ENCODE peak calls at places on chromosomes 16 and 17, in five cellular contexts. E is sigmoid colon; I is CD8-positive, alpha-beta T cell; W is CD8-positive, alpha-beta memory T cell; Z is cardiac muscle cell. B is an unnamed sample.
A peak's percentile ranks its signal among the peaks of the same experiment; 100 is the strongest.

GRCh38 chr17:6257339-6257738 is 177.6 kb downstream of the AIPL1 start:
- DNase-seq in E (no peak), I (no peak), W (no peak), Z (no peak), B (no peak)

GRCh38 chr16:54921229-54921824 is 9.3 kb upstream of the IRX5 start:
- DNase-seq in E (no peak), I (no peak), W (no peak), Z (no peak), B (no peak)

GRCh38 chr17:61399131-61400057 is at the start of gene TBX2:
- DNase-seq in E (peak; percentile 78), I (no peak), W (no peak), Z (peak; percentile 94), B (no peak)

GRCh38 chr17:76388966-76389888 is 4.8 kb downstream of the SPHK1 start:
- DNase-seq in E (no peak), I (no peak), W (no peak), Z (no peak), B (no peak)

GRCh38 chr17:78279360-78279990 is 48.0 kb downstream of the TMEM235 start:
- DNase-seq in E (no peak), I (no peak), W (no peak), Z (no peak), B (no peak)

GRCh38 chr17:36001109-36001735 is at the start of gene CCL15:
- DNase-seq in E (no peak), I (no peak), W (no peak), Z (no peak), B (no peak)

GRCh38 chr16:78034530-78034929 is 12.2 kb downstream of the CLEC3A start:
- DNase-seq in E (no peak), I (no peak), W (no peak), Z (no peak), B (no peak)

GRCh38 chr17:30113213-30113612 is 3.4 kb upstream of the NSRP1 start:
- DNase-seq in E (no peak), I (no peak), W (no peak), Z (no peak), B (no peak)

GRCh38 chr17:56499799-56500388 is 93.6 kb upstream of the NOG start:
- DNase-seq in E (no peak), I (peak; percentile 11), W (no peak), Z (peak; percentile 56), B (no peak)

GRCh38 chr17:8126306-8127066 is 2.6 kb upstream of the HES7 start:
- DNase-seq in E (no peak), I (peak; percentile 43), W (peak; percentile 46), Z (peak; percentile 81), B (no peak)

GRCh38 chr16:35485915-35486314 is 2026.5 kb downstream of the TP53TG3F start:
- DNase-seq in E (no peak), I (no peak), W (no peak), Z (no peak), B (no peak)

GRCh38 chr17:42886283-42887176 is 14.1 kb upstream of the G6PC1 start:
- DNase-seq in E (no peak), I (no peak), W (no peak), Z (no peak), B (no peak)

GRCh38 chr17:40090234-40091111 is 9.9 kb downstream of the NR1D1 start:
- DNase-seq in E (peak; percentile 91), I (no peak), W (no peak), Z (no peak), B (no peak)

GRCh38 chr16:85222151-85222863 is 110.0 kb upstream of the CIBAR2 start:
- DNase-seq in E (no peak), I (no peak), W (no peak), Z (no peak), B (no peak)

GRCh38 chr16:50697881-50698767 is 4.7 kb downstream of the NOD2 start:
- DNase-seq in E (no peak), I (peak; percentile 41), W (no peak), Z (no peak), B (no peak)

DNA sequence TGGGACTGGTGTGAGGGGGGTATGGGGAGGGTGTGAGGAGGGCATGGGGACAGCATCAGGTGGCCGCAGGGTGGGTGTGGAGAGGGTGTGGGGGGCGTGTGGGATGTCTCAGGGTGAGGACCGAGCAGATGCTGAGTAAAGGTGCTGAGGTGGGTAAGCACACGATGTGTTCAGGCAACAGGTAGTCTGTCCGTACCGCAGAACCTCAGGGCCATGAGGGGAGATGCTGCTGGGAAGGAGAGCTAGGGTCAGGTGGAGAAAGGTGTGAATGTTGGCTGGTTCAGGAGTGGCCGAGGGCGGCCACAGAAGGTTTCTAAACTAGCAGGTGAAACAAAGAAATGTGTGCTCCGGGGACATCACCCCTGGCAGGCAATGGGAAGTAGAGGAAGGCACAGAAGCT is 80.0 kb upstream of the CDH5 start:
- DNase-seq in E (peak; percentile 20), I (no peak), W (no peak), Z (no peak), B (no peak)
- H3K27ac ChIP-seq in E (no peak overlapping the region), I (no peak overlapping the region), W (no peak overlapping the region), Z (no peak overlapping the region), B (no peak overlapping the region)

DNA sequence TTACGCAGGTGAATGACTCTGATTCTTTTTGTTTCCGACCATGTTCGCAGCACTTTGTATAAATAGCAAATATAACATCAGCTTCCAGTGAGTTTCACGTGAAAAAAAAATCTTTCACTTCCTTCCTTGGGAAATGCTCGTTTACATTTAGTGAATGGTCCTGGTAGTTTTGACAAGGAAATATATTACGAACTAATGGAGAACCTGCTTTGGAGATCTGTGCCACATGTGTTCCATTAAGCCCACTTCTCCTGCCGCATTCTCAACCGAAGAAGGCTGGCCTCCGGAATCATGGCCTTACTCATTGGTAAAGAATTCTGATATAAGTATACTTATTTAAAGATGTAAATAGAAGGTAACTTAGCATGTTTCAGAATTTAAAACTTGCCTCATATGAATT is 3.6 kb downstream of the CRAMP1 start:
- DNase-seq in E (no peak), I (no peak), W (no peak), Z (no peak), B (no peak)
- H3K27ac ChIP-seq in E (peak overlapping the region; percentile 93), I (no peak overlapping the region), W (no peak overlapping the region), Z (no peak overlapping the region), B (no peak overlapping the region)

GRCh38 chr17:332558-333322 is 19.9 kb downstream of the RPH3AL start:
- DNase-seq in E (peak; percentile 79), I (no peak), W (no peak), Z (no peak), B (no peak)
- H3K27ac ChIP-seq in E (peak overlapping the region; percentile 71), I (no peak overlapping the region), W (no peak overlapping the region), Z (peak overlapping the region; percentile 67), B (peak overlapping the region; percentile 70)

GRCh38 chr16:14500791-14501190 is 129.3 kb downstream of the PARN start:
- DNase-seq in E (no peak), I (no peak), W (no peak), Z (no peak), B (no peak)
- H3K27ac ChIP-seq in E (peak overlapping the region; percentile 79), I (no peak overlapping the region), W (no peak overlapping the region), Z (no peak overlapping the region), B (no peak overlapping the region)

B was measured in substantia nigra.